ENCODE peak calls at places on chromosomes 7 and 10, in eight cellular contexts. One of them, this sample, is unnamed.
A peak's percentile ranks its signal among the peaks of the same experiment; 100 is the strongest.

GRCh38 chr10:7922707-7923106 is 104.4 kb downstream of the TAF3 start:
- DNase-seq in fibroblast of pulmonary artery: no peak
- DNase-seq in MM.1S: no peak
- DNase-seq in mesothelial cell of epicardium: no peak
- DNase-seq in GDM1: no peak
- DNase-seq in RWPE1: no peak
- DNase-seq in lung: no peak
- DNase-seq in sigmoid colon: no peak
- DNase-seq in this sample: no peak

GRCh38 chr10:6977641-6978627 is 397.9 kb upstream of the PRKCQ start:
- DNase-seq in lung: no peak
- DNase-seq in GDM1: no peak
- DNase-seq in sigmoid colon: no peak
- DNase-seq in RWPE1: no peak
- DNase-seq in fibroblast of pulmonary artery: no peak
- DNase-seq in MM.1S: no peak
- DNase-seq in mesothelial cell of epicardium: no peak
- DNase-seq in this sample: no peak

GRCh38 chr10:46524471-46525176 is 31.8 kb downstream of the GPRIN2 start:
- DNase-seq in RWPE1: peak; percentile 84
- DNase-seq in GDM1: no peak
- DNase-seq in MM.1S: no peak
- DNase-seq in lung: no peak
- DNase-seq in sigmoid colon: peak; percentile 61
- DNase-seq in fibroblast of pulmonary artery: peak; percentile 84
- DNase-seq in mesothelial cell of epicardium: no peak
- DNase-seq in this sample: no peak

GRCh38 chr7:54785261-54785660 is 26.2 kb upstream of the SEC61G start:
- DNase-seq in mesothelial cell of epicardium: no peak
- DNase-seq in RWPE1: peak; percentile 77
- DNase-seq in sigmoid colon: no peak
- DNase-seq in fibroblast of pulmonary artery: peak; percentile 8
- DNase-seq in GDM1: no peak
- DNase-seq in MM.1S: no peak
- DNase-seq in lung: no peak
- DNase-seq in this sample: no peak

GRCh38 chr7:77738871-77739270 is 42.6 kb downstream of the RSBN1L start:
- DNase-seq in GDM1: no peak
- DNase-seq in RWPE1: no peak
- DNase-seq in lung: no peak
- DNase-seq in mesothelial cell of epicardium: no peak
- DNase-seq in MM.1S: no peak
- DNase-seq in fibroblast of pulmonary artery: peak; percentile 53
- DNase-seq in sigmoid colon: no peak
- DNase-seq in this sample: no peak

GRCh38 chr10:51706225-51706624 is 6.8 kb upstream of the CSTF2T start:
- DNase-seq in RWPE1: no peak
- DNase-seq in MM.1S: no peak
- DNase-seq in mesothelial cell of epicardium: no peak
- DNase-seq in GDM1: no peak
- DNase-seq in lung: peak; percentile 50
- DNase-seq in sigmoid colon: peak; percentile 97
- DNase-seq in fibroblast of pulmonary artery: peak; percentile 92
- DNase-seq in this sample: no peak

GRCh38 chr10:132595021-132595420 is 57.4 kb downstream of the INPP5A start:
- DNase-seq in mesothelial cell of epicardium: no peak
- DNase-seq in sigmoid colon: no peak
- DNase-seq in fibroblast of pulmonary artery: no peak
- DNase-seq in GDM1: no peak
- DNase-seq in RWPE1: no peak
- DNase-seq in lung: no peak
- DNase-seq in MM.1S: no peak
- DNase-seq in this sample: no peak

GRCh38 chr10:6665847-6666246 is 85.8 kb upstream of the PRKCQ start:
- DNase-seq in mesothelial cell of epicardium: no peak
- DNase-seq in fibroblast of pulmonary artery: no peak
- DNase-seq in sigmoid colon: no peak
- DNase-seq in RWPE1: no peak
- DNase-seq in GDM1: peak; percentile 79
- DNase-seq in MM.1S: peak; percentile 61
- DNase-seq in lung: no peak
- DNase-seq in this sample: no peak

GRCh38 chr10:22643116-22643515 is 71.3 kb downstream of the PIP4K2A start:
- DNase-seq in fibroblast of pulmonary artery: no peak
- DNase-seq in MM.1S: no peak
- DNase-seq in GDM1: no peak
- DNase-seq in RWPE1: no peak
- DNase-seq in mesothelial cell of epicardium: no peak
- DNase-seq in sigmoid colon: no peak
- DNase-seq in lung: no peak
- DNase-seq in this sample: no peak

GRCh38 chr10:69435966-69436520 is 15.2 kb upstream of the TSPAN15 start:
- DNase-seq in mesothelial cell of epicardium: no peak
- DNase-seq in sigmoid colon: peak; percentile 48
- DNase-seq in fibroblast of pulmonary artery: no peak
- DNase-seq in lung: no peak
- DNase-seq in RWPE1: no peak
- DNase-seq in MM.1S: no peak
- DNase-seq in GDM1: no peak
- DNase-seq in this sample: no peak

GRCh38 chr7:3289996-3290395 is 11.1 kb upstream of the SDK1 start:
- DNase-seq in MM.1S: no peak
- DNase-seq in fibroblast of pulmonary artery: peak; percentile 40
- DNase-seq in GDM1: no peak
- DNase-seq in lung: no peak
- DNase-seq in RWPE1: no peak
- DNase-seq in mesothelial cell of epicardium: no peak
- DNase-seq in sigmoid colon: no peak
- DNase-seq in this sample: no peak

GRCh38 chr7:107614425-107614824 is 34.4 kb downstream of the BCAP29 start:
- DNase-seq in fibroblast of pulmonary artery: peak; percentile 75
- DNase-seq in MM.1S: no peak
- DNase-seq in GDM1: no peak
- DNase-seq in mesothelial cell of epicardium: no peak
- DNase-seq in lung: no peak
- DNase-seq in RWPE1: peak; percentile 13
- DNase-seq in sigmoid colon: no peak
- DNase-seq in this sample: no peak

GRCh38 chr7:125253454-125254182 is 324.0 kb upstream of the POT1 start:
- DNase-seq in sigmoid colon: no peak
- DNase-seq in MM.1S: no peak
- DNase-seq in RWPE1: peak; percentile 70
- DNase-seq in GDM1: no peak
- DNase-seq in mesothelial cell of epicardium: no peak
- DNase-seq in fibroblast of pulmonary artery: no peak
- DNase-seq in lung: no peak
- DNase-seq in this sample: no peak

GRCh38 chr10:14247650-14248258 is 83.0 kb downstream of the FRMD4A start:
- DNase-seq in RWPE1: no peak
- DNase-seq in lung: no peak
- DNase-seq in sigmoid colon: no peak
- DNase-seq in MM.1S: no peak
- DNase-seq in mesothelial cell of epicardium: no peak
- DNase-seq in GDM1: no peak
- DNase-seq in fibroblast of pulmonary artery: no peak
- DNase-seq in this sample: no peak

GRCh38 chr10:1123198-1123597 is 67.0 kb downstream of the WDR37 start:
- DNase-seq in MM.1S: no peak
- DNase-seq in fibroblast of pulmonary artery: peak; percentile 80
- DNase-seq in lung: no peak
- DNase-seq in GDM1: no peak
- DNase-seq in RWPE1: no peak
- DNase-seq in sigmoid colon: no peak
- DNase-seq in mesothelial cell of epicardium: no peak
- DNase-seq in this sample: no peak

GRCh38 chr7:138979226-138979979 is 1.8 kb downstream of the KIAA1549 start:
- DNase-seq in GDM1: no peak
- DNase-seq in MM.1S: peak; percentile 50
- DNase-seq in lung: no peak
- DNase-seq in RWPE1: no peak
- DNase-seq in sigmoid colon: no peak
- DNase-seq in fibroblast of pulmonary artery: peak; percentile 29
- DNase-seq in mesothelial cell of epicardium: no peak
- DNase-seq in this sample: no peak

GRCh38 chr10:67763499-67764011 is 67.6 kb upstream of the CTNNA3 start:
- DNase-seq in fibroblast of pulmonary artery: peak; percentile 62
- DNase-seq in GDM1: no peak
- DNase-seq in RWPE1: peak; percentile 49
- DNase-seq in lung: peak; percentile 73
- DNase-seq in mesothelial cell of epicardium: peak; percentile 77
- DNase-seq in sigmoid colon: peak; percentile 87
- DNase-seq in MM.1S: peak; percentile 66
- DNase-seq in this sample: peak; percentile 77

GRCh38 chr7:129949292-129950133 is 3.2 kb downstream of the UBE2H start:
- DNase-seq in RWPE1: peak; percentile 76
- DNase-seq in lung: peak; percentile 29
- DNase-seq in GDM1: no peak
- DNase-seq in fibroblast of pulmonary artery: peak; percentile 90
- DNase-seq in sigmoid colon: peak; percentile 70
- DNase-seq in mesothelial cell of epicardium: peak; percentile 43
- DNase-seq in MM.1S: peak; percentile 41
- DNase-seq in this sample: peak; percentile 54

GRCh38 chr10:132515811-132516726 is 21.5 kb upstream of the INPP5A start:
- DNase-seq in lung: no peak
- DNase-seq in GDM1: no peak
- DNase-seq in sigmoid colon: peak; percentile 67
- DNase-seq in fibroblast of pulmonary artery: no peak
- DNase-seq in mesothelial cell of epicardium: no peak
- DNase-seq in MM.1S: no peak
- DNase-seq in RWPE1: no peak
- DNase-seq in this sample: no peak

GRCh38 chr7:155796381-155797261 is 15.6 kb downstream of the SHH start:
- DNase-seq in sigmoid colon: no peak
- DNase-seq in MM.1S: peak; percentile 55
- DNase-seq in mesothelial cell of epicardium: peak; percentile 90
- DNase-seq in RWPE1: peak; percentile 64
- DNase-seq in GDM1: no peak
- DNase-seq in fibroblast of pulmonary artery: peak; percentile 46
- DNase-seq in lung: peak; percentile 62
- DNase-seq in this sample: peak; percentile 62

GRCh38 chr10:57992321-57993077 is 275.2 kb downstream of the IPMK start:
- DNase-seq in lung: no peak
- DNase-seq in fibroblast of pulmonary artery: peak; percentile 22
- DNase-seq in MM.1S: peak; percentile 9
- DNase-seq in sigmoid colon: no peak
- DNase-seq in mesothelial cell of epicardium: no peak
- DNase-seq in GDM1: no peak
- DNase-seq in RWPE1: peak; percentile 52
- DNase-seq in this sample: no peak

GRCh38 chr7:110962826-110963225 is 128.1 kb upstream of the LRRN3 start:
- DNase-seq in lung: no peak
- DNase-seq in GDM1: no peak
- DNase-seq in sigmoid colon: no peak
- DNase-seq in fibroblast of pulmonary artery: no peak
- DNase-seq in RWPE1: no peak
- DNase-seq in mesothelial cell of epicardium: no peak
- DNase-seq in MM.1S: peak; percentile 87
- DNase-seq in this sample: no peak

GRCh38 chr7:65216469-65216868 is 157.2 kb upstream of the ZNF92 start:
- DNase-seq in GDM1: no peak
- DNase-seq in MM.1S: peak; percentile 82
- DNase-seq in sigmoid colon: no peak
- DNase-seq in lung: peak; percentile 76
- DNase-seq in fibroblast of pulmonary artery: peak; percentile 48
- DNase-seq in RWPE1: peak; percentile 53
- DNase-seq in mesothelial cell of epicardium: peak; percentile 76
- DNase-seq in this sample: no peak

GRCh38 chr10:4372601-4373000 is 453.4 kb upstream of the AKR1E2 start:
- DNase-seq in sigmoid colon: no peak
- DNase-seq in GDM1: no peak
- DNase-seq in mesothelial cell of epicardium: no peak
- DNase-seq in fibroblast of pulmonary artery: peak; percentile 98
- DNase-seq in RWPE1: no peak
- DNase-seq in MM.1S: no peak
- DNase-seq in lung: no peak
- DNase-seq in this sample: no peak

GRCh38 chr10:106960812-106961211 is 203.7 kb downstream of the SORCS1 start:
- DNase-seq in lung: no peak
- DNase-seq in RWPE1: no peak
- DNase-seq in sigmoid colon: no peak
- DNase-seq in fibroblast of pulmonary artery: no peak
- DNase-seq in MM.1S: no peak
- DNase-seq in mesothelial cell of epicardium: no peak
- DNase-seq in GDM1: no peak
- DNase-seq in this sample: no peak

GRCh38 chr10:62424026-62424425 is 49.9 kb downstream of the ZNF365 start:
- DNase-seq in MM.1S: no peak
- DNase-seq in sigmoid colon: no peak
- DNase-seq in lung: no peak
- DNase-seq in RWPE1: no peak
- DNase-seq in GDM1: no peak
- DNase-seq in fibroblast of pulmonary artery: no peak
- DNase-seq in mesothelial cell of epicardium: no peak
- DNase-seq in this sample: no peak

GRCh38 chr7:130065500-130066152 is 4.7 kb upstream of the KLHDC10 start:
- DNase-seq in MM.1S: no peak
- DNase-seq in sigmoid colon: no peak
- DNase-seq in fibroblast of pulmonary artery: no peak
- DNase-seq in mesothelial cell of epicardium: no peak
- DNase-seq in GDM1: no peak
- DNase-seq in RWPE1: no peak
- DNase-seq in lung: no peak
- DNase-seq in this sample: no peak

GRCh38 chr7:137544450-137545058 is 201.0 kb upstream of the PTN start:
- DNase-seq in mesothelial cell of epicardium: no peak
- DNase-seq in GDM1: no peak
- DNase-seq in lung: no peak
- DNase-seq in sigmoid colon: no peak
- DNase-seq in fibroblast of pulmonary artery: peak; percentile 20
- DNase-seq in RWPE1: no peak
- DNase-seq in MM.1S: no peak
- DNase-seq in this sample: no peak

GRCh38 chr7:29953735-29954347 is 35.8 kb downstream of the SCRN1 start:
- DNase-seq in fibroblast of pulmonary artery: peak; percentile 33
- DNase-seq in mesothelial cell of epicardium: no peak
- DNase-seq in RWPE1: no peak
- DNase-seq in lung: no peak
- DNase-seq in sigmoid colon: no peak
- DNase-seq in MM.1S: no peak
- DNase-seq in GDM1: no peak
- DNase-seq in this sample: no peak